ENCODE peak calls at places on chromosomes 5 and 9, in four cellular contexts. C is left ventricle myocardium inferior, D is fibroblast of lung, W is adrenal gland. F is an unnamed sample. For H3K27me3, the result is how much of the 10 kb centered on the place peaks cover.

GRCh38 chr9:75545292-75545691 is 345.2 kb upstream of the PCSK5 start:
- DNase-seq in C (no peak), D (no peak), W (no peak), F (no peak)

GRCh38 chr9:135961811-135962695 is 880 bp upstream of the UBAC1 start:
- DNase-seq in C (no peak), D (no peak), W (no peak), F (no peak)

GRCh38 chr9:1050125-1050895 is at the start of gene DMRT2:
- DNase-seq in C (peak), D (peak), W (peak), F (no peak)

GRCh38 chr5:61304611-61305369 is 27.3 kb upstream of the ZSWIM6 start:
- DNase-seq in C (peak), D (peak), W (no peak), F (no peak)

GRCh38 chr9:134545213-134546211 is 96.1 kb upstream of the COL5A1 start:
- DNase-seq in C (peak), D (peak), W (no peak), F (peak)

GRCh38 chr9:131045300-131046092 is 36.5 kb downstream of the LAMC3 start:
- DNase-seq in C (no peak), D (no peak), W (peak), F (no peak)

GRCh38 chr5:142484821-142485387 is 160.1 kb upstream of the SPRY4 start:
- DNase-seq in C (no peak), D (no peak), W (no peak), F (no peak)

GRCh38 chr9:129326061-129327005 is 148.3 kb upstream of the IER5L start:
- DNase-seq in C (no peak), D (no peak), W (no peak), F (no peak)

GRCh38 chr9:27385606-27386005 is 88.7 kb upstream of the EQTN start:
- DNase-seq in C (no peak), D (no peak), W (no peak), F (no peak)

GRCh38 chr5:40446910-40447309 is 232.8 kb upstream of the PTGER4 start:
- DNase-seq in C (no peak), D (peak), W (no peak), F (no peak)

GRCh38 chr9:77604316-77604715 is 43.8 kb downstream of the GNA14 start:
- DNase-seq in C (no peak), D (no peak), W (no peak), F (no peak)

GRCh38 chr5:175862131-175863012 is 9.0 kb upstream of the CPLX2 start:
- DNase-seq in C (no peak), D (no peak), W (no peak), F (no peak)

GRCh38 chr5:180950291-180950949 is 38.2 kb upstream of the BTNL3 start:
- DNase-seq in C (no peak), D (no peak), W (no peak), F (no peak)

GRCh38 chr5:142798099-142798768 is 28.1 kb downstream of the ARHGAP26 start:
- DNase-seq in C (no peak), D (no peak), W (peak), F (no peak)

GRCh38 chr5:161064800-161065199 is 212.8 kb upstream of the ATP10B start:
- DNase-seq in C (no peak), D (no peak), W (no peak), F (no peak)

GRCh38 chr5:133406208-133406607 is 206.1 kb downstream of the FSTL4 start:
- DNase-seq in C (no peak), D (no peak), W (peak), F (no peak)

GRCh38 chr5:172640822-172641358 is at the start of gene NEURL1B:
- DNase-seq in C (peak), D (peak), W (peak), F (no peak)

GRCh38 chr5:58383459-58383858 is 76.4 kb downstream of the PLK2 start:
- DNase-seq in C (no peak), D (no peak), W (no peak), F (no peak)

GRCh38 chr9:127490831-127491230 is 39.5 kb downstream of the LRSAM1 start:
- DNase-seq in C (no peak), D (no peak), W (no peak), F (no peak)

GRCh38 chr5:76799588-76799987 is 19.2 kb upstream of the F2RL1 start:
- DNase-seq in C (no peak), D (no peak), W (no peak), F (no peak)

GRCh38 chr5:37665889-37666288 is 174.0 kb downstream of the GDNF start:
- DNase-seq in C (peak), D (peak), W (peak), F (no peak)

GRCh38 chr5:137753227-137753985 is 757 bp downstream of the HNRNPA0 start:
- DNase-seq in C (peak), D (no peak), W (peak), F (no peak)

GRCh38 chr9:128505414-128505765 is 871 bp downstream of the GLE1 start:
- DNase-seq in C (no peak), D (peak), W (no peak), F (no peak)

GRCh38 chr9:35161713-35162604 is at the start of gene UNC13B:
- DNase-seq in C (peak), D (peak), W (peak), F (peak)

GRCh38 chr9:72474676-72475075 is 46.7 kb upstream of the TMC1 start:
- DNase-seq in C (no peak), D (peak), W (no peak), F (no peak)

GRCh38 chr9:107086460-107086859 is 196.6 kb upstream of the RAD23B start:
- DNase-seq in C (no peak), D (no peak), W (no peak), F (no peak)

GRCh38 chr9:133977421-133978201 is 14.5 kb downstream of the VAV2 start:
- DNase-seq in C (peak), D (no peak), W (no peak), F (no peak)

GRCh38 chr9:79489241-79490000 is 82.3 kb upstream of the TLE4 start:
- DNase-seq in C (no peak), D (peak), W (no peak), F (peak)

GRCh38 chr9:79116064-79116463 is 455.7 kb upstream of the TLE4 start:
- DNase-seq in C (no peak), D (no peak), W (no peak), F (no peak)

GRCh38 chr5:158820891-158821290 is 278.8 kb downstream of the EBF1 start:
- DNase-seq in C (no peak), D (no peak), W (no peak), F (no peak)

GRCh38 chr5:158821321-158821720 is 278.4 kb downstream of the EBF1 start:
- DNase-seq in C (no peak), D (no peak), W (no peak), F (no peak)

GRCh38 chr5:158822099-158822498 is 277.6 kb downstream of the EBF1 start:
- DNase-seq in C (no peak), D (no peak), W (no peak), F (no peak)

GRCh38 chr5:158819840-158820620 is 279.7 kb downstream of the EBF1 start:
- DNase-seq in C (no peak), D (no peak), W (no peak), F (no peak)

DNA sequence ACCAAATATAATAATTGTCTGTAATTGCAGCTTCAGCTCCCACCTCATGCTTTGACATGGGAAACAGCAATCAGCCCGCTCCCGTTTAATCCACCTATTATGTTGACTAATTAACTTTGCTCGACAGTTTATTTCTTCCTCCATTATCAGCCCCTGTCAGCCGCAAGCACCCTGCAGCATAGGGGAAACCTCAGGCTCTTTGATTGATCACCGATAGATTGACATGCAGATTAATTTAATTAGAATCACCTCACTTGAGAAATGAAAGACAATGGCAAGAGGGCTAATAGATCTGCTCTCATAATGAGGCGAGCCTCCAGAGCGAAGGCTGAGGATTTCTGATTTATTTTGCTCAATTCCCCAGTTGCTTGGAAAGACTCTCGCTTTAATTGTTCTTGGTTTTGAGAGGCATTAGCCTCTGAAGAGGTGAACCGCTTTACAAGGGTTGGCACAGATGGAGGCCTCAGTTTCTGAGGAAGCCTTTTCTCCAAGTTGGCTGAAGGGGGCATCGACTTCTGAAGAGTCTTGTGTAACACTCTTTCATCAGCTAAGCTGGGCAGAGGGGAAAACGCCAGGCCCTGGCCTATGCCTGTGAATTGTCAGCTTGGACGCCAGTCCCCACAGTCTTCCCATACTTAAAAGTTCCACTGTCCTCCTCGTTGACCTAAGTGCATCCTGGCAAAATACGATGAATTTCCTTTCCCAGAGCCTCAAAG is 275.4 kb downstream of the EBF1 start:
- DNase-seq in C (no peak), D (no peak), W (no peak), F (no peak)
- H3K27me3 ChIP-seq in C (under half), D (under half), W (under half), F (under half)

DNA sequence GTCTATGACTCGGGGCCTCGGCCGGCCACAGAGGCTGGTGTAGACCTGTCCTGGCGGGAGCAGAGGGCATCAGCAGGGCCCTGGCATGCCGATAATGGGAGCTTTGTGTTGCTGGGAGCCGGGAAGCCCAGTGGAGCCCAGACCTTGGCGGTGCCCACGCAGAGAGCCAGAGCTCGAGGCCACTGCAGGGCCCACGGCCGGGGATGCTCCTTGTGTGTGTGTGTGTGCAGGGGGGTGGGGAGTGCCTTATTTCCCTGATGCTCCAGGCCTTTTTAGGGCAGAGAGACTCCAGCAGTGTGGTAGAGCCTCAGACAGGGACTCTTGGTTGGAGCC is 5.4 kb upstream of the SLC6A18 start:
- DNase-seq in C (no peak), D (no peak), W (no peak), F (no peak)
- H3K27me3 ChIP-seq in C (half or more), D (under half), W (under half), F (under half)

GRCh38 chr9:38212016-38212415 is 143.0 kb upstream of the SHB start:
- DNase-seq in C (no peak), D (no peak), W (no peak), F (no peak)

GRCh38 chr9:38214441-38214840 is 145.4 kb upstream of the SHB start:
- DNase-seq in C (no peak), D (no peak), W (no peak), F (no peak)

GRCh38 chr9:38213591-38213990 is 144.6 kb upstream of the SHB start:
- DNase-seq in C (no peak), D (no peak), W (no peak), F (no peak)

GRCh38 chr9:38215465-38215864 is 146.4 kb upstream of the SHB start:
- DNase-seq in C (no peak), D (no peak), W (no peak), F (no peak)

GRCh38 chr9:38216572-38216971 is 147.5 kb upstream of the SHB start:
- DNase-seq in C (no peak), D (no peak), W (no peak), F (no peak)
- H3K27me3 ChIP-seq in C (under half), D (under half), W (under half), F (under half)

GRCh38 chr5:93590511-93590910 is 7.5 kb downstream of the NR2F1 start:
- DNase-seq in C (no peak), D (peak), W (peak), F (no peak)
- H3K27me3 ChIP-seq in C (half or more), D (under half), W (under half), F (under half)

DNA sequence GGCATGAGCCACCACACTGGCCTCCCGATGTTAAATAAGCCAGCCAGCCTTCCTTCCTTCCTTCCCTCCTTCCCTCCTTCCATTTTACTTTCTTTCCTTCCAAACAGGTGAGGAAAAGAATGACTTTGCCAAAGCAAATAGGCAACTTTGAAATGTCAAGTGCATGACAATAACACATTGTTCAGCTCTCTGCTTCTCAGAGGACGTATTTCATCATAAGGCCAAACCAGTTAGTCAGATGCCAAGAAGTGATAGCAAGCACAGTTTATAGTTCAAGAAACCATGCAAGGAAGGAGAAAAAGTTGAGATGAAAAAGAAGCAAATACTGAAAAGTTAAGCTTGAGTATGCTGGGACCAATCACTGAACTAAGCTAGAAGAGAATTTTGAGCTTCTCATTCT is 29.5 kb downstream of the POU4F3 start:
- DNase-seq in C (no peak), D (no peak), W (no peak), F (no peak)
- H3K27me3 ChIP-seq in C (under half), D (under half), W (under half), F (under half)

DNA sequence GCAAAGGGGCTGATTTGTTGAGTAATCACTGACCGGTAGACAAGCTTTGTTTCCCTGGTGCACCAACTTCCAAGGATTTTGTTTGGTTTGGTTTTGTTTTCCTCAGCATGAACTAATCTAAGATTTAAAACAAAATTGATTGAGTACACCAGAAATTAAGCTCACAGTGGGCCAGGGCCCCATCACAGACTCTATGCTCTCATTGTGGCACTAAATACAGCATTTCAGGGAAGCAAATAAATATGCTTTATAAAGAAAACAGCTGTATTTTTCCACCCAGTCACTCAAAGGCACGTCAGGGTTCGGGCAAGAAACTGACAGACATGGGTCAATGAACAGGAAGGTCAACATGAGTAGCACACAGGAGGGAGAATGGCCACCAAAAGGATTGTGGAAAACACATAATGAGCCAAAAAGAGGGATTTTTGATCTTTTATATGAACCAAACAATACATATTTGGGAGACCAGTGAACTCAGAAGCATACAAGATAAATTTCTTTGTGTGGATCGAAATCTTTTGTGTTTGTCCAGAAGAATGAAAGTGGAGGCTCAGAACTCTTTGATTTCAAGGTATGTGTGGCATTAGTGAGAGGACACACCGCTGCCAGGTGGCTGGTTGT is 8.8 kb downstream of the CFAP77 start:
- DNase-seq in C (no peak), D (no peak), W (no peak), F (no peak)
- H3K27me3 ChIP-seq in C (half or more), D (under half), W (under half), F (under half)

DNA sequence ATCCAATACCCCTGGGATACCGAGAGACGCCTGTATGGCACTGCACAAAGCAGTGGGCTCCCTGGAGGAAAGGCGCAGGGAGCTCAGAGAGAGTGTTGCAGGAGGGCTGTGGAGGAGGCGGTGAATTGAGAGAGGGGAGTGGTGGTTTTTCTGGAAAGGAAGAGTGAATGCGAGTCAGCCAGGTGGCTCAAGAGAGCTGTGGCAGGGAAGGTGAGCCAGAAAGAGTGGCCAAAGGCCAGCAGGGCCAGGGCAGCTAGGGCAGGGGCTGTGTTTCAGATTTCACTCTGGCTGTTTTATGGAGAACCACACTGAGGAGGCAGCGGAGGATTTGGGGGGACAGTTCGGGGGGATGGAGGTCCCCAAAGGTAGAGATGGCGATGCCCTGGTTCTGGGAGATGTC is 13.0 kb upstream of the DAB2IP start:
- DNase-seq in C (no peak), D (no peak), W (no peak), F (no peak)
- H3K27me3 ChIP-seq in C (under half), D (under half), W (under half), F (under half)

GRCh38 chr5:77855369-77855768 is 79.2 kb upstream of the TBCA start:
- DNase-seq in C (no peak), D (no peak), W (no peak), F (no peak)
- H3K27me3 ChIP-seq in C (under half), D (under half), W (under half), F (under half)

GRCh38 chr9:113996531-113997001 is 81.5 kb downstream of the AMBP start:
- DNase-seq in C (no peak), D (no peak), W (peak), F (no peak)
- H3K27me3 ChIP-seq in C (under half), D (under half), W (under half), F (under half)

GRCh38 chr5:148730955-148731898 is 76.9 kb upstream of the HTR4 start:
- DNase-seq in C (peak), D (peak), W (peak), F (peak)
- H3K27me3 ChIP-seq in C (under half), D (under half), W (under half), F (under half)

F was measured in BJ.